ENCODE peak calls at places on chromosome 18, in eight cellular contexts. K, Z, F, M, W, P, Y and V are unnamed samples.

GRCh38 chr18:22558945-22559385 is 141.2 kb upstream of the CTAGE1 start:
- DNase-seq in K (peak), Z (peak), F (peak), M (no peak), W (peak), P (peak), Y (peak), V (no peak)

GRCh38 chr18:62715829-62716678 is 713 bp downstream of the PHLPP1 start:
- DNase-seq in K (peak), Z (peak), F (peak), M (peak), W (peak), P (peak), Y (peak), V (no peak)

GRCh38 chr18:79366177-79367094 is 29.3 kb upstream of the NFATC1 start:
- DNase-seq in K (no peak), Z (peak), F (no peak), M (no peak), W (no peak), P (peak), Y (no peak), V (no peak)

GRCh38 chr18:3771121-3771971 is 321.4 kb downstream of the TGIF1 start:
- DNase-seq in K (peak), Z (peak), F (peak), M (peak), W (peak), P (peak), Y (peak), V (peak)

GRCh38 chr18:28081516-28081915 is 95.4 kb downstream of the CDH2 start:
- DNase-seq in K (no peak), Z (no peak), F (no peak), M (no peak), W (no peak), P (no peak), Y (no peak), V (no peak)

GRCh38 chr18:8959551-8960135 is 142.9 kb upstream of the NDUFV2 start:
- DNase-seq in K (no peak), Z (no peak), F (no peak), M (no peak), W (no peak), P (no peak), Y (no peak), V (no peak)

GRCh38 chr18:8830067-8831060 is 125.0 kb downstream of the MTCL1 start:
- DNase-seq in K (no peak), Z (peak), F (no peak), M (no peak), W (no peak), P (no peak), Y (no peak), V (no peak)

GRCh38 chr18:23107718-23108117 is 27.6 kb upstream of the CABLES1 start:
- DNase-seq in K (no peak), Z (no peak), F (no peak), M (no peak), W (no peak), P (peak), Y (no peak), V (no peak)

GRCh38 chr18:43846302-43846701 is 569.0 kb upstream of the SYT4 start:
- DNase-seq in K (no peak), Z (no peak), F (no peak), M (no peak), W (no peak), P (no peak), Y (no peak), V (no peak)

GRCh38 chr18:12478269-12479057 is 70.7 kb downstream of the PRELID3A start:
- DNase-seq in K (no peak), Z (no peak), F (no peak), M (no peak), W (no peak), P (no peak), Y (no peak), V (no peak)

GRCh38 chr18:23365602-23366001 is 87.5 kb upstream of the RIOK3 start:
- DNase-seq in K (peak), Z (peak), F (no peak), M (no peak), W (no peak), P (peak), Y (no peak), V (no peak)

GRCh38 chr18:54254265-54254758 is 15.0 kb upstream of the POLI start:
- DNase-seq in K (peak), Z (no peak), F (no peak), M (no peak), W (no peak), P (peak), Y (no peak), V (no peak)

GRCh38 chr18:77218642-77219041 is 31.0 kb upstream of the GALR1 start:
- DNase-seq in K (no peak), Z (no peak), F (no peak), M (no peak), W (no peak), P (no peak), Y (no peak), V (no peak)

GRCh38 chr18:45981852-45982251 is 14.7 kb upstream of the EPG5 start:
- DNase-seq in K (no peak), Z (no peak), F (no peak), M (no peak), W (no peak), P (no peak), Y (no peak), V (no peak)

GRCh38 chr18:76620326-76620813 is 125.3 kb upstream of the ZNF516 start:
- DNase-seq in K (peak), Z (peak), F (peak), M (peak), W (peak), P (peak), Y (no peak), V (peak)

GRCh38 chr18:10851824-10852225 is 297.5 kb downstream of the PIEZO2 start:
- DNase-seq in K (peak), Z (peak), F (no peak), M (peak), W (no peak), P (peak), Y (no peak), V (no peak)

GRCh38 chr18:59834267-59834666 is 65.5 kb upstream of the PMAIP1 start:
- DNase-seq in K (no peak), Z (no peak), F (no peak), M (peak), W (no peak), P (no peak), Y (no peak), V (no peak)

GRCh38 chr18:67194886-67195285 is 321.6 kb downstream of the DSEL start:
- DNase-seq in K (no peak), Z (no peak), F (no peak), M (no peak), W (no peak), P (no peak), Y (no peak), V (no peak)

GRCh38 chr18:10170375-10170774 is 256.6 kb downstream of the VAPA start:
- DNase-seq in K (peak), Z (no peak), F (no peak), M (no peak), W (no peak), P (no peak), Y (no peak), V (no peak)

GRCh38 chr18:32435631-32436500 is 34.8 kb downstream of the GAREM1 start:
- DNase-seq in K (no peak), Z (no peak), F (no peak), M (no peak), W (no peak), P (no peak), Y (no peak), V (no peak)

GRCh38 chr18:72235422-72235821 is 308.7 kb downstream of the CBLN2 start:
- DNase-seq in K (no peak), Z (no peak), F (no peak), M (no peak), W (no peak), P (no peak), Y (no peak), V (no peak)

GRCh38 chr18:54357660-54358494 is at the start of the genes C18orf54 and STARD6:
- DNase-seq in K (peak), Z (peak), F (peak), M (peak), W (peak), P (peak), Y (peak), V (peak)

GRCh38 chr18:34767601-34768027 is 57.5 kb downstream of the DTNA start:
- DNase-seq in K (peak), Z (peak), F (no peak), M (no peak), W (no peak), P (peak), Y (no peak), V (no peak)

GRCh38 chr18:35073186-35074105 is 32.2 kb downstream of the MAPRE2 start:
- DNase-seq in K (peak), Z (peak), F (no peak), M (no peak), W (no peak), P (peak), Y (no peak), V (no peak)

GRCh38 chr18:58345875-58346274 is 283.0 kb downstream of the ALPK2 start:
- DNase-seq in K (no peak), Z (no peak), F (no peak), M (no peak), W (no peak), P (no peak), Y (no peak), V (no peak)

GRCh38 chr18:59885579-59886163 is 14.1 kb upstream of the PMAIP1 start:
- DNase-seq in K (peak), Z (peak), F (no peak), M (peak), W (no peak), P (peak), Y (no peak), V (no peak)

GRCh38 chr18:63551769-63552168 is 9.6 kb downstream of the SERPINB12 start:
- DNase-seq in K (no peak), Z (no peak), F (no peak), M (no peak), W (no peak), P (no peak), Y (no peak), V (no peak)

GRCh38 chr18:2171840-2172625 is 399.3 kb downstream of the METTL4 start:
- DNase-seq in K (no peak), Z (no peak), F (no peak), M (no peak), W (no peak), P (no peak), Y (no peak), V (no peak)

GRCh38 chr18:24266124-24266523 is 127.3 kb downstream of the CABYR start:
- DNase-seq in K (no peak), Z (no peak), F (no peak), M (no peak), W (no peak), P (no peak), Y (no peak), V (no peak)

GRCh38 chr18:26526128-26526965 is 22.0 kb downstream of the KCTD1 start:
- DNase-seq in K (peak), Z (no peak), F (no peak), M (no peak), W (no peak), P (no peak), Y (no peak), V (no peak)

GRCh38 chr18:77251730-77252050 is 2.0 kb downstream of the GALR1 start:
- DNase-seq in K (no peak), Z (no peak), F (no peak), M (no peak), W (no peak), P (no peak), Y (no peak), V (no peak)

GRCh38 chr18:63161728-63162195 is 157.8 kb downstream of the BCL2 start:
- DNase-seq in K (peak), Z (peak), F (peak), M (peak), W (peak), P (peak), Y (no peak), V (peak)

GRCh38 chr18:11387880-11388279 is 221.5 kb upstream of the SLC35G4 start:
- DNase-seq in K (peak), Z (peak), F (peak), M (peak), W (no peak), P (peak), Y (peak), V (peak)

GRCh38 chr18:38884050-38884449 is 1318.5 kb upstream of the CELF4 start:
- DNase-seq in K (no peak), Z (no peak), F (no peak), M (no peak), W (no peak), P (no peak), Y (no peak), V (no peak)

GRCh38 chr18:5370332-5370731 is 74.8 kb upstream of the ZBTB14 start:
- DNase-seq in K (peak), Z (no peak), F (no peak), M (no peak), W (no peak), P (peak), Y (no peak), V (no peak)

GRCh38 chr18:27793013-27793412 is 383.9 kb downstream of the CDH2 start:
- DNase-seq in K (no peak), Z (no peak), F (no peak), M (no peak), W (no peak), P (no peak), Y (no peak), V (no peak)

GRCh38 chr18:12086249-12086648 is 7.4 kb upstream of the ANKRD62 start:
- DNase-seq in K (no peak), Z (no peak), F (no peak), M (no peak), W (no peak), P (no peak), Y (peak), V (no peak)

DNA sequence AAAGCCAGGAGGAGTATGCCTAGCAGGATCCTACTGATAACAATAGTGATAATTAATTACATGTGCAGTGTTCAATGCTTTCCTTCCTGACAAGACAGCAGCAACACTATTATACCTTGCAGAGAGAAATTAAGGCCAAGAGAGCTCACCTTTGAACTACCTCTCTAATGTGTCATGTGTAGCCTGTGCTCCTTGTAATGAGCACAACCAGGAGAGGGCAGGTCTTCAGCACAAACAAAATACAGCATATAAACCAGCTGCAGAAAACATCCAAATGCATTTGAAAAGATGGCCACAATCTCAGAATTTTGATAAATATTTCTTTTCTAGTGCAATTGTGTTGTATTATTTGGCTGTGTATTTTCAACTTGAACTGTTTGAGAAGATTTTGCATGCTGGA is 1425.7 kb downstream of the DSC3 start:
- DNase-seq in K (no peak), Z (no peak), F (no peak), M (no peak), W (no peak), P (no peak), Y (no peak), V (no peak)
- TF ChIP-seq CTCF in K (no peak), Z (no peak), F (no peak), M (no peak), W (no peak), P (no peak), Y (no peak), V (no peak)

DNA sequence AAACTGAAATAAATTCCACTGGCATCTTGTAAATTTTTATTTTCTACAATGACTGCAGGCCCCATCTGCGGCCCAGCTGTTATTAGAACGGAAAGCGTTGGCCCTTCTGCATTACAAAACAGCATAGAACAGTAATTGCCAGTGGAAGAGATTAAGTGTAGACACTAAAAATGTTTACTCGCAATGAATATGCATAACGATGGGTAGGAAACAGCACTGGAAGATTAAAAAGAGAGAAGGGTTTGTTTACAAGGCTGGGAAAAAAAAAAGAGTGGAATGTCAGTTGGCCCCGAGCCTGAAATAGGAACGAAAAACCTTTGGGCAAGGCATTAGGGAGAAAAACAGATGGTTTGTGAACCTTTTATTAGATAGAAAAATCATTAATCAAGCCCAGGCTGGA is 275.9 kb upstream of the TCF4 start:
- DNase-seq in K (peak), Z (peak), F (no peak), M (no peak), W (peak), P (peak), Y (no peak), V (no peak)
- TF ChIP-seq CTCF in K (no peak), Z (no peak), F (no peak), M (no peak), W (no peak), P (no peak), Y (no peak), V (no peak)

GRCh38 chr18:48915621-48916425 is 34.9 kb downstream of the SMAD7 start:
- DNase-seq in K (peak), Z (peak), F (no peak), M (no peak), W (no peak), P (peak), Y (no peak), V (no peak)

GRCh38 chr18:48914581-48915251 is 36.0 kb downstream of the SMAD7 start:
- DNase-seq in K (no peak), Z (no peak), F (no peak), M (no peak), W (no peak), P (no peak), Y (no peak), V (no peak)

GRCh38 chr18:48910972-48911545 is 39.7 kb downstream of the SMAD7 start:
- DNase-seq in K (no peak), Z (no peak), F (no peak), M (no peak), W (no peak), P (no peak), Y (no peak), V (no peak)

GRCh38 chr18:48913723-48914122 is 37.0 kb downstream of the SMAD7 start:
- DNase-seq in K (no peak), Z (no peak), F (no peak), M (no peak), W (no peak), P (no peak), Y (no peak), V (no peak)

DNA sequence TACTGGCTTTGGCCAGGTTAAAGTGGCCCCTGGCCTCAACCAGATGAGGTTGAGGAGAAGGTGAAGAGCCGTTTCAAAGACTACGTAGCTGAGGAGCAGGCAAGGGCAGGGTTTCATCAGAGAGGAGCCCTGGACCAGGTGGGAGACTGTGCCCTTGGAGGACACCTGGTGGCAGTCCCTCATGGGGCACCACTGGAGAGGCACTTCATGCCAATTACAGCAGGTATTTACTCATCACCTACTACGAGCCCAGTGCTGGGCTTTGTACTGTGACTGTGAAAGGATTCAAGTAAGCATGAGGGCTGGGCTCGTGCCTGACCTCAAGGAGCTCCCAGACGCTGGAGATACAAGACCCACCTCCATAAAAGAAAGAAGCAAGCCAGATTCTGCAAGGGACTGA is 37.6 kb downstream of the SMAD7 start:
- DNase-seq in K (no peak), Z (no peak), F (no peak), M (no peak), W (no peak), P (no peak), Y (no peak), V (no peak)
- TF ChIP-seq CTCF in K (no peak), Z (no peak), F (no peak), M (peak), W (no peak), P (no peak), Y (no peak), V (no peak)

DNA sequence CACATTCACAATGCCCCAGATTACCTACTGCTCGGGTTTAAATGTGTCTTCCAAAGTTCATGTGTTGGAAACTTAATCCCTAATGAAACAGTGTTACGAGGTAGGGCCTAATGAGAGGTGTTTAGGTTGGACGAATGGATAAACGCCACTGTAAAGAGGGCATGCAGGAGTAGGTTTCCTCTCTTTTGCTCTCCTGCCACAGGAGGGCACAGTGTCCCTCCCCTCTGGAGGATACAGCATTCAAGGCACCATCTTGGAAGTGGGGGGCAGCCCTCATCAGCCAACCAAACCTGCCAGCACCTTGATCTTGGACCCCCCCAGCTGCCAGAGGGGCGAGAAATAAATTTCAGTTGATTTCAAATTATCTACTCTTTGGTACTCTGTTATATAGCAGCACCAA is 103.5 kb downstream of the TSHZ1 start:
- DNase-seq in K (no peak), Z (no peak), F (no peak), M (no peak), W (no peak), P (no peak), Y (no peak), V (no peak)
- TF ChIP-seq CTCF in K (peak), Z (peak), F (no peak), M (peak), W (no peak), P (peak), Y (no peak), V (no peak)